ENCODE peak calls at places on chromosome 12, in five cellular contexts. U is lower lobe of right lung, T is body of pancreas, Y is pancreas, L is right cardiac atrium. E is an unnamed sample.

GRCh38 chr12:95207407-95207806 is 9.9 kb downstream of the FGD6 start:
- ATAC-seq in Y (no peak), L (no peak), T (no peak), U (no peak), E (no peak)

GRCh38 chr12:101749657-101750056 is 10.4 kb upstream of the SYCP3 start:
- ATAC-seq in Y (peak), U (no peak), L (no peak), T (no peak), E (no peak)

GRCh38 chr12:12562016-12562483 is 613 bp downstream of the DUSP16 start:
- ATAC-seq in Y (peak), L (peak), T (peak), U (no peak), E (no peak)

GRCh38 chr12:92989715-92990484 is 60.8 kb upstream of the EEA1 start:
- ATAC-seq in U (no peak), T (no peak), L (no peak), Y (no peak), E (peak)

GRCh38 chr12:24475337-24475736 is 473.6 kb downstream of the BCAT1 start:
- ATAC-seq in U (no peak), T (no peak), L (peak), Y (no peak), E (no peak)

GRCh38 chr12:12835378-12836145 is 22.4 kb downstream of the DDX47 start:
- ATAC-seq in T (no peak), L (no peak), U (peak), Y (peak), E (no peak)

GRCh38 chr12:105601158-105601557 is 270.7 kb downstream of the C12orf75 start:
- ATAC-seq in Y (no peak), U (no peak), L (no peak), T (no peak), E (no peak)

GRCh38 chr12:95179011-95179410 is 38.3 kb downstream of the FGD6 start:
- ATAC-seq in Y (no peak), U (no peak), L (no peak), T (no peak), E (no peak)

GRCh38 chr12:55612646-55613045 is 24.0 kb upstream of the OR10P1 start:
- ATAC-seq in T (no peak), U (peak), Y (no peak), L (no peak), E (no peak)

GRCh38 chr12:107512391-107512790 is 173.2 kb upstream of the PWP1 start:
- ATAC-seq in Y (no peak), L (peak), U (no peak), T (no peak), E (no peak)

GRCh38 chr12:22380029-22380428 is 45.5 kb upstream of the ST8SIA1 start:
- ATAC-seq in Y (no peak), U (no peak), T (no peak), L (no peak), E (no peak)

GRCh38 chr12:75815756-75816155 is 215.8 kb downstream of the PHLDA1 start:
- ATAC-seq in L (no peak), Y (no peak), T (no peak), U (no peak), E (no peak)